ENCODE peak calls at places on chromosomes 11 and 22, in six cellular contexts. One of them, this sample, is unnamed.

GRCh38 chr11:106971864-106972263 is 46.4 kb downstream of the GUCY1A2 start:
- DNase-seq in left ventricle myocardium inferior: no peak
- DNase-seq in putamen: no peak
- DNase-seq in kidney: no peak
- DNase-seq in cardiac septum: no peak
- DNase-seq in T-helper 2 cell: no peak
- DNase-seq in this sample: no peak

GRCh38 chr11:25065711-25066110 is 568.9 kb downstream of the LUZP2 start:
- DNase-seq in left ventricle myocardium inferior: no peak
- DNase-seq in putamen: no peak
- DNase-seq in kidney: no peak
- DNase-seq in cardiac septum: no peak
- DNase-seq in T-helper 2 cell: no peak
- DNase-seq in this sample: no peak

GRCh38 chr22:23404689-23405365 is 175.3 kb downstream of the IGLL1 start:
- DNase-seq in left ventricle myocardium inferior: no peak
- DNase-seq in putamen: no peak
- DNase-seq in kidney: peak
- DNase-seq in cardiac septum: peak
- DNase-seq in T-helper 2 cell: no peak
- DNase-seq in this sample: peak

GRCh38 chr11:75777461-75778110 is 9.0 kb downstream of the DGAT2 start:
- DNase-seq in left ventricle myocardium inferior: no peak
- DNase-seq in putamen: no peak
- DNase-seq in kidney: peak
- DNase-seq in cardiac septum: no peak
- DNase-seq in T-helper 2 cell: no peak
- DNase-seq in this sample: no peak

GRCh38 chr22:43897751-43898261 is 6.0 kb upstream of the PNPLA5 start:
- DNase-seq in left ventricle myocardium inferior: no peak
- DNase-seq in putamen: peak
- DNase-seq in kidney: no peak
- DNase-seq in cardiac septum: no peak
- DNase-seq in T-helper 2 cell: no peak
- DNase-seq in this sample: no peak

GRCh38 chr11:42311944-42312343 is 852.5 kb upstream of the LRRC4C start:
- DNase-seq in left ventricle myocardium inferior: no peak
- DNase-seq in putamen: no peak
- DNase-seq in kidney: no peak
- DNase-seq in cardiac septum: no peak
- DNase-seq in T-helper 2 cell: no peak
- DNase-seq in this sample: no peak

GRCh38 chr11:120606116-120607010 is 94.8 kb downstream of the GRIK4 start:
- DNase-seq in left ventricle myocardium inferior: no peak
- DNase-seq in putamen: no peak
- DNase-seq in kidney: peak
- DNase-seq in cardiac septum: no peak
- DNase-seq in T-helper 2 cell: no peak
- DNase-seq in this sample: no peak

GRCh38 chr22:25668437-25668836 is 73.6 kb upstream of the MYO18B start:
- DNase-seq in left ventricle myocardium inferior: no peak
- DNase-seq in putamen: no peak
- DNase-seq in kidney: no peak
- DNase-seq in cardiac septum: no peak
- DNase-seq in T-helper 2 cell: no peak
- DNase-seq in this sample: peak

GRCh38 chr11:119483881-119484371 is 61.0 kb upstream of the THY1 start:
- DNase-seq in left ventricle myocardium inferior: no peak
- DNase-seq in putamen: no peak
- DNase-seq in kidney: no peak
- DNase-seq in cardiac septum: peak
- DNase-seq in T-helper 2 cell: no peak
- DNase-seq in this sample: no peak

GRCh38 chr11:57214494-57214893 is 22.6 kb downstream of the APLNR start:
- DNase-seq in left ventricle myocardium inferior: no peak
- DNase-seq in putamen: no peak
- DNase-seq in kidney: no peak
- DNase-seq in cardiac septum: no peak
- DNase-seq in T-helper 2 cell: no peak
- DNase-seq in this sample: peak

GRCh38 chr11:3126901-3127691 is 38.0 kb downstream of the OSBPL5 start:
- DNase-seq in left ventricle myocardium inferior: peak
- DNase-seq in putamen: no peak
- DNase-seq in kidney: peak
- DNase-seq in cardiac septum: peak
- DNase-seq in T-helper 2 cell: no peak
- DNase-seq in this sample: peak

GRCh38 chr11:128804481-128804880 is 62.6 kb downstream of the KCNJ1 start:
- DNase-seq in left ventricle myocardium inferior: no peak
- DNase-seq in putamen: no peak
- DNase-seq in kidney: no peak
- DNase-seq in cardiac septum: no peak
- DNase-seq in T-helper 2 cell: no peak
- DNase-seq in this sample: no peak

GRCh38 chr11:61799665-61800284 is 7.1 kb downstream of the FEN1 start:
- DNase-seq in left ventricle myocardium inferior: no peak
- DNase-seq in putamen: no peak
- DNase-seq in kidney: no peak
- DNase-seq in cardiac septum: no peak
- DNase-seq in T-helper 2 cell: no peak
- DNase-seq in this sample: no peak

GRCh38 chr11:86510674-86511073 is 136.0 kb downstream of the CCDC81 start:
- DNase-seq in left ventricle myocardium inferior: no peak
- DNase-seq in putamen: no peak
- DNase-seq in kidney: no peak
- DNase-seq in cardiac septum: no peak
- DNase-seq in T-helper 2 cell: no peak
- DNase-seq in this sample: no peak

GRCh38 chr11:134578807-134579708 is 167.0 kb upstream of the B3GAT1 start:
- DNase-seq in left ventricle myocardium inferior: no peak
- DNase-seq in putamen: no peak
- DNase-seq in kidney: no peak
- DNase-seq in cardiac septum: peak
- DNase-seq in T-helper 2 cell: no peak
- DNase-seq in this sample: no peak

GRCh38 chr11:129620705-129621104 is 194.9 kb upstream of the TMEM45B start:
- DNase-seq in left ventricle myocardium inferior: no peak
- DNase-seq in putamen: no peak
- DNase-seq in kidney: no peak
- DNase-seq in cardiac septum: no peak
- DNase-seq in T-helper 2 cell: no peak
- DNase-seq in this sample: no peak

GRCh38 chr11:697028-697491 is 1.4 kb downstream of the TMEM80 start:
- DNase-seq in left ventricle myocardium inferior: no peak
- DNase-seq in putamen: no peak
- DNase-seq in kidney: no peak
- DNase-seq in cardiac septum: no peak
- DNase-seq in T-helper 2 cell: no peak
- DNase-seq in this sample: peak

GRCh38 chr11:45852712-45853101 is 5.4 kb downstream of the CRY2 start:
- DNase-seq in left ventricle myocardium inferior: peak
- DNase-seq in putamen: no peak
- DNase-seq in kidney: no peak
- DNase-seq in cardiac septum: no peak
- DNase-seq in T-helper 2 cell: no peak
- DNase-seq in this sample: peak

GRCh38 chr11:87176044-87176443 is 138.3 kb downstream of the TMEM135 start:
- DNase-seq in left ventricle myocardium inferior: no peak
- DNase-seq in putamen: no peak
- DNase-seq in kidney: no peak
- DNase-seq in cardiac septum: no peak
- DNase-seq in T-helper 2 cell: no peak
- DNase-seq in this sample: no peak

GRCh38 chr11:43376594-43376993 is 17.9 kb downstream of the TTC17 start:
- DNase-seq in left ventricle myocardium inferior: no peak
- DNase-seq in putamen: no peak
- DNase-seq in kidney: no peak
- DNase-seq in cardiac septum: no peak
- DNase-seq in T-helper 2 cell: no peak
- DNase-seq in this sample: no peak

GRCh38 chr11:60345489-60345888 is 18.4 kb downstream of the MS4A6E start:
- DNase-seq in left ventricle myocardium inferior: no peak
- DNase-seq in putamen: no peak
- DNase-seq in kidney: no peak
- DNase-seq in cardiac septum: no peak
- DNase-seq in T-helper 2 cell: no peak
- DNase-seq in this sample: peak

GRCh38 chr11:66970371-66970807 is 4.7 kb upstream of the C11orf86 start:
- DNase-seq in left ventricle myocardium inferior: no peak
- DNase-seq in putamen: no peak
- DNase-seq in kidney: no peak
- DNase-seq in cardiac septum: no peak
- DNase-seq in T-helper 2 cell: no peak
- DNase-seq in this sample: no peak